ENCODE peak calls at places on chromosomes 11 and 22, in four cellular contexts. E is upper lobe of right lung; X is CD8-positive, alpha-beta T cell; W is GM23248. P is an unnamed sample. For H3K4me1, the result is how much of the 10 kb centered on the place peaks cover.

GRCh38 chr11:95563173-95563572 is 226.4 kb downstream of the FAM76B start:
- DNase-seq in W (peak), X (no peak), E (no peak), P (no peak)

GRCh38 chr22:44741929-44742328 is 10.4 kb upstream of the ARHGAP8 start:
- DNase-seq in E (no peak), W (no peak), X (no peak), P (no peak)

GRCh38 chr11:77557553-77557952 is 32.2 kb upstream of the AQP11 start:
- DNase-seq in W (peak), E (no peak), X (no peak), P (no peak)

GRCh38 chr22:46681010-46681409 is 57.0 kb downstream of the CERK start:
- DNase-seq in E (no peak), X (no peak), W (no peak), P (peak)

GRCh38 chr11:114132427-114132826 is 72.9 kb downstream of the ZBTB16 start:
- DNase-seq in X (no peak), E (no peak), W (peak), P (no peak)

GRCh38 chr11:22634897-22635629 is 9.4 kb upstream of the FANCF start:
- DNase-seq in X (no peak), W (peak), E (no peak), P (no peak)

GRCh38 chr11:23723861-23724260 is 773.0 kb upstream of the LUZP2 start:
- DNase-seq in W (peak), E (no peak), X (no peak), P (no peak)

GRCh38 chr11:35859311-35859710 is 84.6 kb upstream of the LDLRAD3 start:
- DNase-seq in X (no peak), W (peak), E (no peak), P (no peak)

GRCh38 chr22:39994566-39995345 is at the start of gene FAM83F:
- DNase-seq in E (no peak), X (no peak), W (no peak), P (peak)

GRCh38 chr22:41931701-41932269 is 5.2 kb upstream of the TNFRSF13C start:
- DNase-seq in W (no peak), E (no peak), X (no peak), P (no peak)

GRCh38 chr22:44582016-44582415 is 84.0 kb upstream of the RTL6 start:
- DNase-seq in E (peak), W (no peak), X (no peak), P (no peak)

GRCh38 chr22:50523806-50524663 is 1.4 kb downstream of the SCO2 start:
- DNase-seq in W (no peak), X (no peak), E (no peak), P (no peak)

GRCh38 chr11:130725417-130726233 is 190.7 kb downstream of the SNX19 start:
- DNase-seq in X (no peak), E (no peak), W (peak), P (no peak)

GRCh38 chr11:19018901-19019300 is 41.6 kb downstream of the MRGPRX2 start:
- DNase-seq in E (no peak), X (no peak), W (no peak), P (no peak)

GRCh38 chr11:19102521-19102900 is 14.5 kb upstream of the ZDHHC13 start:
- DNase-seq in E (no peak), W (no peak), X (no peak), P (no peak)

GRCh38 chr11:19428206-19429001 is 187.7 kb upstream of the E2F8 start:
- DNase-seq in W (no peak), X (no peak), E (no peak), P (no peak)

GRCh38 chr11:108511851-108512474 is 13.8 kb upstream of the POGLUT3 start:
- DNase-seq in E (no peak), W (peak), X (no peak), P (no peak)

GRCh38 chr11:12824281-12825041 is 150.2 kb downstream of the TEAD1 start:
- DNase-seq in X (no peak), E (no peak), W (no peak), P (no peak)

GRCh38 chr11:65486570-65487466 is 12.0 kb upstream of the MALAT1 start:
- DNase-seq in X (no peak), W (no peak), E (peak), P (no peak)

GRCh38 chr11:65488273-65489058 is 10.4 kb upstream of the MALAT1 start:
- DNase-seq in E (peak), X (no peak), W (peak), P (no peak)

GRCh38 chr11:65485820-65486219 is 13.0 kb upstream of the MALAT1 start:
- DNase-seq in X (no peak), W (peak), E (no peak), P (no peak)

GRCh38 chr11:65489061-65489705 is 9.7 kb upstream of the MALAT1 start:
- DNase-seq in W (peak), X (no peak), E (peak), P (no peak)

GRCh38 chr11:65487467-65488272 is 11.2 kb upstream of the MALAT1 start:
- DNase-seq in W (peak), E (peak), X (no peak), P (peak)
- H3K4me1 ChIP-seq in W (half or more), E (half or more), X (under half), P (under half)

GRCh38 chr11:61332266-61332822 is 561 bp downstream of the DDB1 start:
- DNase-seq in X (no peak), E (no peak), W (peak), P (peak)

GRCh38 chr11:61331636-61332035 is 1.3 kb downstream of the DDB1 start:
- DNase-seq in X (no peak), W (peak), E (no peak), P (no peak)

GRCh38 chr11:61334434-61335354 is 1.7 kb downstream of the TKFC start:
- DNase-seq in W (peak), E (no peak), X (no peak), P (no peak)

GRCh38 chr11:61333638-61334433 is 808 bp downstream of the TKFC start:
- DNase-seq in X (no peak), W (no peak), E (no peak), P (no peak)

DNA sequence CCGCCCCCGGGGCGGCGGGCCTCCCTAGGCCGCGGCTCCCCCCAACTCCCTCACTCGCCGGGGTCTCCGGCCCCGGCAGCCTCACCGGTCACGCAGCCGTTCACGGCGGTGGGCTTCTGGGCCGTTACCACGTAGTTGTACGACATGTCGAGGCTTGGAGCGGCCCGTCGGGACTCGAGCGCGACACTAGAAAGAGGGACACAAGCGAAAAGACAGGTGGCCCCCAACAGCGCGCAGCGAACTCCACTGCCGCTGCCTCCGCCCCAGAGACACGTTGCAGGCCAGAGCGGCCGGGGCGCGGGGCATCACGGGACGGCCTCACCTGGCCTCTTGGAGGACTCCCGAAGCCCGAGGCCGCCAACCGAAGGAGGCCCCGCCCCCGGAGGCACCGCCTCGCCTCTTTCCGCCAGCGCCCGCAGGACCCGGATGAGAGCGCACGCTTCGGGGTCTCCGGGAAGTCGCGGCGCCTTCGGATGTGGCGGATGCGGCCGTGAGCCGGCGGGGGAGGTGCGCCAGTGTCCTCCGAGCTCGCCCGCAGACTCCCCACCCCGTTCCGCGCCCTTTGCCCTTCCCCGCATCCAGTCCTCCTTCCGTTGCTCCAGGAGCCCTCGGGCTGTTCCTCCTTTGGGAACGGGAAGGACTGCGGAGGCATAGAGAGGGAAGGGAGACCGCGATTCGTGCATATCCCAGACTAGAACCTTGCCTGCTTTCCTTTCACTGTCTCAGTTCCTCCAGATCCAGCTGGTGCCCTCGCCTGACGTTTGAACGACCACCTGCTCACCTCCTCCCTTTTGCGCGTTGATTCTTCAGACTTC is at the start of the genes DDB1 and TKFC:
- DNase-seq in E (peak), W (peak), X (peak), P (peak)
- H3K4me1 ChIP-seq in E (under half), W (under half), X (under half), P (under half)

GRCh38 chr11:44760477-44760872 is 33.7 kb downstream of the TSPAN18 start:
- DNase-seq in X (no peak), W (peak), E (no peak), P (no peak)

GRCh38 chr11:44761546-44761961 is 34.8 kb downstream of the TSPAN18 start:
- DNase-seq in X (no peak), E (no peak), W (no peak), P (no peak)

GRCh38 chr11:44760917-44761545 is 34.3 kb downstream of the TSPAN18 start:
- DNase-seq in W (peak), X (no peak), E (no peak), P (no peak)

GRCh38 chr11:44758996-44759395 is 32.2 kb downstream of the TSPAN18 start:
- DNase-seq in X (no peak), E (no peak), W (no peak), P (no peak)

GRCh38 chr11:44759743-44760476 is 33.1 kb downstream of the TSPAN18 start:
- DNase-seq in E (no peak), W (no peak), X (no peak), P (no peak)
- H3K4me1 ChIP-seq in E (under half), W (under half), X (under half), P (under half)

DNA sequence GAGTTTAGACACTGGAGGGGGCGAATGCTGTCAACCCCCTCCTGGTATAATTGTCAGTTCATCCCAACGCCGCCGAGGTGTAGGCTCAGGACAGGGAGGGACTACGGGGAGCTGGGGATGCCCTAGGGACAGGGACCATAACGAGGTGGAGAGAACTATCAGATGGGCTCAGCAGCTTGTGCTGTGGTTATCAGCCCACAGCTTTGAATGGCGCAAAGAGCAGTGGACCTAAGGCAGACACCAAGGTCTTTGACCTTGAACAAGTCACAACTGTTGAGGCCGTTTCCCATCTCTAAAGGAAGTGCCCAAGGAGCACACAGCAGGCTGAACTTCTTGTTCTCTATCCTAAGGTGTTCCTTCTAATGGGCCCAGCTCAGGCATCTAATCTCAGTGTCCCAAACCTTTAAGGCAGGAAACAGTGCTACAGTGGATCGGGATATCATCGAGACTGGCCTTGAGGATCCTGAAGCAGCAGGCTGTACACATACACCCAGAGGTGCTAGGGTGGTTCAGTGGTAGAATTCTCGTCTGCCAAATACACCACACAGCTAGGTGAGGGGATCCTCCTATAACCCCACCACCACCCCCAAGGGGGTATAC is 993 bp upstream of the TUT1 start:
- DNase-seq in W (no peak), X (no peak), E (no peak), P (no peak)
- H3K4me1 ChIP-seq in W (under half), X (under half), E (under half), P (under half)

GRCh38 chr11:45150943-45151342 is 4.5 kb downstream of the PRDM11 start:
- DNase-seq in E (no peak), X (no peak), W (no peak), P (no peak)
- H3K4me1 ChIP-seq in E (under half), X (under half), W (under half), P (under half)

DNA sequence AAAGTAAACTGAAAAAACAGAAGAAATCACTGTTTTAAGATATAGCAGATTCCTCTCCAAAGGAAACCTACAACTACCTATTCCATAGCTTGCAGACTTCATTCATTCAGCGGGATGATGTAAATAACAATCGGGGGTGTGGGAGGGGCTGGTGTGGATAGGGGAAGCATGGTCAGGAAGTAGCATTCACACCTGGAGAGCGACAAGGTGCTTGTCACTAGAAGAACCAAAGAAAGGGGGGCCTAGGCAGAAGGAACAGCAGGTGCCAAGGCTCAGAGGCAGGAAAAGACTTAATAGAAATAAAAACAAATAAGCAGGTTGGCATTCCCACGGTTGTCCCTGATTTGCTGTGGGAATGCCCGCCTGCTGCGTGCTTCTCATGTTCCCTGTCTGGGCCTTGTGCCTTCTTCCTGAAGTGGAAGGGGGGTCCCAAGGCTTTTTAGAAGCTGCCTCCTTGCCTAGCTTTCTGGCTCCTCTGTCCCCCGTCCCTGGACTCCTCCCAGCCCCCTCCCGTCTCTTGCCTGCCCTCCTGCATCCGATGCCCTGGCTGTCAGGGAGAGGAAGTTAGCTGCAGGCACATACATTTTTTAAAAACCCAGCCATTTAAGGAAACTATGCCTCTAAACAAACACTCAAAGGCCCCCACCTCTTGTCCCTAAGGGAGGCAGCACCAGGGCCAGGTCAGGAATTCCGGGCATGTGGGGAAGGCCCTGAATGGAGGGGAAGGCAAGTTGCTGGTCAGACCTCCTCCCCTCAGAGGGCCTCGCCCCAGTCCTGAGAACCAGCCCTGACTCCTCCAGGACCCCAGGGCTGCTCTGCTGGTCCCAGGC is 54.7 kb upstream of the PRDM11 start:
- DNase-seq in E (no peak), X (no peak), W (no peak), P (no peak)
- H3K4me1 ChIP-seq in E (under half), X (under half), W (half or more), P (under half)

DNA sequence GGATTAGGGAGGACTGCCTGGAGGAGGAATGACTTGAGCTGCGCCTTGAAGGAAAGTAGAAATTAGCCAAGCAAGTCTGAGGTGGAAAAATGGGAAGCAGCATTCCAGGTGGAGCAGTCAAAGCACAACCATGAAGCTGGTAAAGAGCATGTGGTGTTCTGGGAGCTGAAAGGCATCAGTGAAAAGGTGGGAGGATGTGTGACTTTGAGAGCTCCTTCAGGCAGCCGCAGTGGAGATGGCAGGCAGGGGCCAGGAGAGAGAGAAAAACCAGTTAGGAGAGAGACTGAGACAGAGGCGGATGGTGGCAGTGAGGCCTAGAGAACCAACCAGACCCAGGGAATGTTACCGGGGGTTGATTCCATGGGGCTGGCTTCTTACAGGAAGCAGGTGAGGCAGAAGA is 393.4 kb downstream of the MIAT start:
- DNase-seq in E (no peak), X (no peak), W (no peak), P (no peak)
- H3K4me1 ChIP-seq in E (under half), X (under half), W (under half), P (under half)

P was measured in CD4-positive, CD25-positive, alpha-beta regulatory T cell.